ENCODE peak calls at places on chromosome 13, in seven cellular contexts. J, Q, S, W, T, U and Y are unnamed samples.
A peak's percentile ranks its signal among the peaks of the same experiment; 100 is the strongest.

GRCh38 chr13:30049692-30050091 is 199.3 kb upstream of the UBL3 start:
- DNase-seq in J (no peak), Q (no peak), S (peak; percentile 70), W (peak; percentile 35), T (no peak), U (no peak), Y (no peak)

GRCh38 chr13:110759710-110760109 is 46.2 kb downstream of the ING1 start:
- DNase-seq in J (no peak), Q (peak; percentile 87), S (no peak), W (no peak), T (no peak), U (no peak), Y (no peak)

GRCh38 chr13:93304868-93305613 is 78.4 kb downstream of the GPC6 start:
- DNase-seq in J (no peak), Q (no peak), S (no peak), W (no peak), T (no peak), U (no peak), Y (no peak)

GRCh38 chr13:99086149-99086868 is 108.4 kb upstream of the DOCK9 start:
- DNase-seq in J (peak; percentile 40), Q (peak; percentile 47), S (no peak), W (peak; percentile 71), T (peak; percentile 54), U (peak; percentile 55), Y (peak; percentile 83)

GRCh38 chr13:32538234-32538620 is 368 bp downstream of the N4BP2L2 start:
- DNase-seq in J (no peak), Q (peak; percentile 62), S (no peak), W (peak; percentile 44), T (peak; percentile 60), U (no peak), Y (peak; percentile 63)

GRCh38 chr13:97191615-97192014 is 30.5 kb upstream of the MBNL2 start:
- DNase-seq in J (no peak), Q (no peak), S (no peak), W (no peak), T (no peak), U (no peak), Y (no peak)

GRCh38 chr13:93430346-93430745 is 203.7 kb downstream of the GPC6 start:
- DNase-seq in J (no peak), Q (no peak), S (no peak), W (no peak), T (no peak), U (no peak), Y (no peak)

GRCh38 chr13:40969169-40969901 is 49.8 kb downstream of the ELF1 start:
- DNase-seq in J (no peak), Q (no peak), S (no peak), W (no peak), T (no peak), U (no peak), Y (no peak)

GRCh38 chr13:80663788-80664187 is 322.9 kb upstream of the SPRY2 start:
- DNase-seq in J (no peak), Q (no peak), S (no peak), W (no peak), T (no peak), U (no peak), Y (no peak)

GRCh38 chr13:80668452-80668851 is 327.5 kb upstream of the SPRY2 start:
- DNase-seq in J (no peak), Q (no peak), S (no peak), W (no peak), T (no peak), U (no peak), Y (no peak)

GRCh38 chr13:80664930-80665329 is 324.0 kb upstream of the SPRY2 start:
- DNase-seq in J (no peak), Q (no peak), S (no peak), W (no peak), T (no peak), U (no peak), Y (no peak)

GRCh38 chr13:80666782-80667537 is 326.0 kb upstream of the SPRY2 start:
- DNase-seq in J (no peak), Q (no peak), S (no peak), W (no peak), T (no peak), U (no peak), Y (no peak)

GRCh38 chr13:80665792-80666333 is 324.9 kb upstream of the SPRY2 start:
- DNase-seq in J (no peak), Q (no peak), S (no peak), W (no peak), T (no peak), U (no peak), Y (no peak)
- TF ChIP-seq POLR2A in J (no peak), Q (no peak), S (no peak), W (no peak), T (no peak), U (no peak), Y (no peak)

GRCh38 chr13:35838356-35838755 is 292.8 kb downstream of the DCLK1 start:
- DNase-seq in J (no peak), Q (peak; percentile 85), S (no peak), W (no peak), T (no peak), U (no peak), Y (no peak)
- TF ChIP-seq POLR2A in J (no peak), Q (no peak), S (no peak), W (no peak), T (no peak), U (no peak), Y (no peak)

GRCh38 chr13:51772105-51772455 is 31.9 kb downstream of the DHRS12 start:
- DNase-seq in J (no peak), Q (no peak), S (no peak), W (no peak), T (no peak), U (no peak), Y (no peak)
- TF ChIP-seq POLR2A in J (no peak), Q (no peak), S (no peak), W (no peak), T (no peak), U (no peak), Y (no peak)

DNA sequence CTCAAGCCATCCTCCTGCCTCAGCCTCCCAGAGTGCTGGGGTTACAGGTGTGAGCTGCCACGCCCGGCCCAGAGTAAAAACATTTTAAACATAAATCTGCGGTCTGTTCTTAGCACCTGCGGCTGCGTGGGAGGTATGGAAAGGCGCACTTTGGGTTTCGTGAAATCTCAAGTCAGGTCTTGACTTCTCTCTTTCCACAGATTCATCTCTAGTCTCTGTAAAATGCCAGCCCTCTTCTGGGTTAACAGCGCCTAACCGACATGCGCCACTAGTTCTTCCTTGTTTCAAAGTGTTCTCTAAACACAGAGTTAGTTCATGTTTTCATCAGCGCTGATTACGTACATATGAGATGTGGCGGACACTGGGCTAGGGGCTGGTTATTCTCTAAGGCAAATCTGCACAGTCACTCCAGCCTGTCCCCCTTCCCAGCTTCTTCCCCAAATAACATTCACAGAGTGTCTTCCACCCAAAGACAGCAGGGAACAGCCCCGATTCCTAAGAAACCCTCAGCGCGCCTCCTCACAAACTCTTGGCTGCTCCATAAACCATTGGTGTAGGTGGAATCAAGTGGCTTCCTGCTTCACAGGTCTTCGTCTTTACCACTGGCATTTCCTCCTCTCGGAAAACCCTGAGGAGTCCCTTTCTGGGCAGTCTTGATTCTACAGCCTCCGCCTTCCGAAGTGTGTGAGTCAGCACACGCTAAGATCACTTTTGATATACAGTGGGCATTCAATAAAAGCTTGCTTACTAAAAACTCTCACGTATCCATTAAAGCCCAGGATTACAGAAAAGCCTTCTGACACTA is 1.4 kb downstream of the PARP4 start:
- DNase-seq in J (no peak), Q (peak; percentile 91), S (no peak), W (no peak), T (peak; percentile 27), U (no peak), Y (peak; percentile 70)
- TF ChIP-seq POLR2A in J (no peak), Q (no peak), S (no peak), W (no peak), T (no peak), U (no peak), Y (peak; percentile 30)